ENCODE peak calls at places on chromosomes 1 and 21, in six cellular contexts. P is GM12878, E is K562, B is HL-60, O is SK-N-SH, U is H1. C is an unnamed sample.

GRCh38 chr1:208189716-208190115 is 54.5 kb downstream of the PLXNA2 start:
- DNase-seq in O (no peak), B (no peak), E (no peak), U (no peak), P (no peak), C (no peak)

GRCh38 chr1:119674835-119675289 is 26.8 kb upstream of the ZNF697 start:
- DNase-seq in P (no peak), O (no peak), U (no peak), E (peak; percentile 74), B (no peak), C (peak; percentile 79)

GRCh38 chr1:75412616-75413015 is 198.3 kb downstream of the SLC44A5 start:
- DNase-seq in O (no peak), E (no peak), P (no peak), B (no peak), U (no peak), C (no peak)

GRCh38 chr1:225498539-225499135 is 70.8 kb upstream of the LBR start:
- DNase-seq in U (no peak), E (no peak), P (no peak), O (no peak), B (no peak), C (no peak)

GRCh38 chr1:67135354-67135753 is 584 bp upstream of the C1orf141 start:
- DNase-seq in B (no peak), O (no peak), U (no peak), P (no peak), E (no peak), C (no peak)

GRCh38 chr1:27605796-27606707 is 2.1 kb upstream of the AHDC1 start:
- DNase-seq in U (no peak), P (no peak), E (peak; percentile 67), B (peak; percentile 55), O (peak; percentile 63), C (peak; percentile 58)

GRCh38 chr1:224430511-224431113 is 4.0 kb downstream of the WDR26 start:
- DNase-seq in U (no peak), O (no peak), P (no peak), B (peak; percentile 72), E (peak; percentile 71), C (peak; percentile 55)

GRCh38 chr21:39386194-39386593 is 37.3 kb upstream of the HMGN1 start:
- DNase-seq in P (no peak), B (no peak), E (no peak), O (no peak), U (no peak), C (peak; percentile 75)

GRCh38 chr21:37916795-37917142 is 512 bp upstream of the KCNJ6 start:
- DNase-seq in U (no peak), B (no peak), O (peak; percentile 57), P (no peak), E (peak; percentile 78), C (peak; percentile 3)

GRCh38 chr1:46477153-46477929 is 12.3 kb upstream of the DMBX1 start:
- DNase-seq in O (peak; percentile 91), P (peak; percentile 17), E (peak; percentile 94), U (peak; percentile 51), B (peak; percentile 77), C (peak; percentile 44)

GRCh38 chr1:222950892-222951291 is 136.1 kb downstream of the DISP1 start:
- DNase-seq in B (no peak), U (no peak), P (no peak), E (no peak), O (no peak), C (no peak)

GRCh38 chr21:46411236-46411635 is 47.5 kb upstream of the DIP2A start:
- DNase-seq in E (no peak), U (no peak), P (no peak), O (no peak), B (no peak), C (no peak)

GRCh38 chr1:150477733-150478132 is 9.5 kb upstream of the TARS2 start:
- DNase-seq in P (no peak), O (no peak), U (no peak), E (peak; percentile 44), B (no peak), C (no peak)

GRCh38 chr1:112887599-112888303 is 68.2 kb downstream of the SLC16A1 start:
- DNase-seq in B (no peak), O (no peak), E (no peak), U (no peak), P (no peak), C (no peak)

GRCh38 chr1:41241748-41242644 is at the start of gene SCMH1:
- DNase-seq in P (no peak), E (peak; percentile 89), O (peak; percentile 96), U (no peak), B (peak; percentile 21), C (no peak)

GRCh38 chr1:219062161-219062560 is 111.5 kb upstream of the LYPLAL1 start:
- DNase-seq in U (no peak), P (no peak), E (no peak), O (no peak), B (no peak), C (no peak)

GRCh38 chr1:112040891-112041740 is 51.6 kb upstream of the KCND3 start:
- DNase-seq in O (no peak), P (no peak), E (no peak), B (no peak), U (no peak), C (no peak)

GRCh38 chr1:32480003-32480402 is 15.1 kb downstream of the ZBTB8B start:
- DNase-seq in B (no peak), E (no peak), O (no peak), U (no peak), P (no peak), C (no peak)

GRCh38 chr1:32485554-32486255 is 20.8 kb downstream of the ZBTB8B start:
- DNase-seq in B (no peak), O (no peak), P (no peak), U (no peak), E (no peak), C (no peak)

GRCh38 chr1:32486463-32487113 is 21.7 kb downstream of the ZBTB8B start:
- DNase-seq in U (no peak), O (no peak), P (no peak), E (no peak), B (no peak), C (no peak)

GRCh38 chr1:32474954-32475353 is 10.1 kb downstream of the ZBTB8B start:
- DNase-seq in B (no peak), U (no peak), O (no peak), E (no peak), P (no peak), C (no peak)

GRCh38 chr1:32480761-32481160 is 15.9 kb downstream of the ZBTB8B start:
- DNase-seq in U (no peak), O (no peak), P (no peak), E (no peak), B (no peak), C (no peak)
- TF ChIP-seq GABPA in U (no peak), O (no peak), P (no peak), E (no peak), B (no peak), C (no peak)

DNA sequence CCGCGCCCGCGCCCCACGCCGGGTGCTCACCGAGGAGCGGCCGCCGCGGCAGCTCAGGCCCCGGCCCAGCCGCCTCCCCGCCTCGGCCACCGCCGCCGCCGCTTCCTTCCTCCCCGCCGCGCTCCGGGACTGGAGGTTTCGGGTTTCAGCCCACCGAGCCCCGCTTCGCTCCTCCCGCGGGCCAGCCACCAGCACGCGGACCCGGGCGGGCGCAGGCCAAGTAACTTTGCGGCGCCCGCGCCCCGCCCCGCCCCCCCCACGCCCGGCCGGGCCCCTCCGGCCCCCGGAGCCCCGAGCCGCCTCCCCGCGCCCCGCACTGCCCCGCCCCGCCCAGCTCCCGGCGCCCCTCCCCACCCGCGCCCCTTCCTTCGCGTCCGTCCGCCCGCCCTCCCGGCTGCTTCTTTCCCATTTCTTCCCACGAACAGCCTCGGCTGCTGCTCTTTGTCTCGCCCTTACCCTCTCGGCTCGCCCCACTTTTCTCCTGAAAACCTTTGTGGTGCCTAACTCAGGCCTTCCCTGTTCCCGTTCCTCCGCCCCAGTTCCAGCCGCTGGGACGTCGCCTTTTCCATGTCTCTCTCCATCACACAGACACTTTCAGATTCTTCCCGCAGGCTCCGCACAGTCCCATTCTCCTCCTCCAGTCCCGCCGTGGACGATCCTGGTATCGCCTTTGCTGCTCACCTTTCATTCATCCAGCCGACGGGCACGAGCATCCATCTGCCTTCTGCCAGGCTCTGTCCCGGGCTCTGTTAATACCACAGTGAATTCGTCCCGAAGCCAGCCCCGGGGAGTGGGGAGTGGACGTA is at the start of gene GPR161:
- DNase-seq in B (no peak), U (no peak), E (peak; percentile 63), O (peak; percentile 85), P (no peak), C (no peak)
- TF ChIP-seq GABPA in B (no peak), U (no peak), E (no peak), O (no peak), P (no peak), C (no peak)

DNA sequence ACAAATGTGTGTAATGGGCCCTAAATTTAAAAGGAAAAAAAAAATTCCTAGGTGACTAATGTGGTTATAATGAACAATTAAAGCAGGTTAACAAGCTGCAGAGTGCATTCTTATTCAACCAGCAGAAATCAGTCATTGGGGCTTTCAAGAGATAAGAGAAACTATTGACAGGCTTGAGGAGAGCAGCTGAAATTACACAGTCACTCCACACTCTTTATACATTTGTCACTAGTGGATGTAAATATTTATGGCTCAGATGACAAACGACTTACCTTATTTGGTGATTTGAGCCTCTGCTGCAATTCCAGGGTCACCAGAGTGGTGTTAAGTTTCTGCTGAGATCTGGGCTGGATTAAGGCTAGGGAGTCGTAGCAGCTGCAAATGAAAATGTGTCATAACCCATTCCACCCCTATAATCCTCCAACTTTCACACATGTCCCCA is 896.3 kb downstream of the TTLL7 start:
- DNase-seq in B (no peak), O (no peak), P (no peak), U (no peak), E (no peak), C (no peak)
- TF ChIP-seq GABPA in B (no peak), O (no peak), P (no peak), U (no peak), E (no peak), C (no peak)

DNA sequence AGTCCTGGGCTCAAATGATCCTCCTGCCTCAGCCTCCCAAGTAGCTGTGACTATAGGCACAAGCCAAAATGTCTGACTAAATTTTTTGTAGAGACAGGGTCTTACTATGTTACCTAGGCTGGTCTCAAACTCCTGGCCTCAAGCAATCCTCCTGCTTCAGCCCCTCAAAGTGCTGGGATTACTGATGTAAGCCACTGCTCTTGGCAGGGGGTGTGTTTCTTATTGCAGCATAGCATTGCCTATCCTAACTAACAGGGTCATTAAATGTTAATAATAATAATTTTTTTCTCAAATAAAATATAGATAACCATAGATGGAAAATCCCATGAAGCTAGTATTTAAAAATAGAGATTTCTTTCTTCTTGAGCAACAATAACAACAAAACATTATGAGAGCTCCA is 52.4 kb downstream of the EXO1 start:
- DNase-seq in E (no peak), B (no peak), P (no peak), U (no peak), O (no peak), C (no peak)
- TF ChIP-seq GABPA in E (no peak), B (no peak), P (no peak), U (no peak), O (no peak), C (no peak)

GRCh38 chr1:33347650-33347992 is 26.7 kb upstream of the A3GALT2 start:
- DNase-seq in U (no peak), P (no peak), E (no peak), B (no peak), O (no peak), C (peak; percentile 61)
- TF ChIP-seq GABPA in U (no peak), P (no peak), E (no peak), B (no peak), O (no peak), C (no peak)

GRCh38 chr1:22773981-22774471 is 63.4 kb downstream of the EPHB2 start:
- DNase-seq in O (no peak), B (no peak), P (no peak), U (no peak), E (no peak), C (no peak)
- TF ChIP-seq GABPA in O (no peak), B (no peak), P (no peak), U (no peak), E (no peak), C (no peak)

C was measured in HepG2.